ENCODE peak calls at places on chromosomes 12 and 14, in ten cellular contexts. One of them, this sample, is unnamed. For H3K27me3, the result is how much of the 10 kb centered on the place peaks cover.

GRCh38 chr12:43899574-43899973 is 63.7 kb downstream of the TMEM117 start:
- DNase-seq in ovary: no peak
- DNase-seq in fibroblast of lung: no peak
- DNase-seq in WERI-Rb-1: no peak
- DNase-seq in GM12878: no peak
- DNase-seq in cardiac muscle cell: no peak
- DNase-seq in thoracic aorta: no peak
- DNase-seq in psoas muscle: no peak
- DNase-seq in thyroid gland: no peak
- DNase-seq in hepatocyte: no peak
- DNase-seq in this sample: no peak

GRCh38 chr12:91633734-91634357 is 451.2 kb upstream of the DCN start:
- DNase-seq in WERI-Rb-1: no peak
- DNase-seq in hepatocyte: no peak
- DNase-seq in psoas muscle: no peak
- DNase-seq in thoracic aorta: no peak
- DNase-seq in GM12878: no peak
- DNase-seq in ovary: no peak
- DNase-seq in cardiac muscle cell: no peak
- DNase-seq in thyroid gland: no peak
- DNase-seq in fibroblast of lung: no peak
- DNase-seq in this sample: no peak

GRCh38 chr12:65155784-65156183 is 13.6 kb upstream of the LEMD3 start:
- DNase-seq in thyroid gland: no peak
- DNase-seq in ovary: no peak
- DNase-seq in WERI-Rb-1: no peak
- DNase-seq in psoas muscle: no peak
- DNase-seq in cardiac muscle cell: no peak
- DNase-seq in hepatocyte: no peak
- DNase-seq in fibroblast of lung: no peak
- DNase-seq in GM12878: peak
- DNase-seq in thoracic aorta: no peak
- DNase-seq in this sample: peak

GRCh38 chr14:50813544-50813863 is 17.5 kb downstream of the NIN start:
- DNase-seq in WERI-Rb-1: no peak
- DNase-seq in psoas muscle: no peak
- DNase-seq in hepatocyte: no peak
- DNase-seq in thoracic aorta: no peak
- DNase-seq in fibroblast of lung: no peak
- DNase-seq in GM12878: peak
- DNase-seq in thyroid gland: no peak
- DNase-seq in ovary: no peak
- DNase-seq in cardiac muscle cell: no peak
- DNase-seq in this sample: peak

GRCh38 chr14:23008836-23009235 is 1.1 kb downstream of the C14orf93 start:
- DNase-seq in hepatocyte: peak
- DNase-seq in fibroblast of lung: peak
- DNase-seq in cardiac muscle cell: no peak
- DNase-seq in thoracic aorta: no peak
- DNase-seq in thyroid gland: no peak
- DNase-seq in GM12878: no peak
- DNase-seq in WERI-Rb-1: no peak
- DNase-seq in psoas muscle: no peak
- DNase-seq in ovary: no peak
- DNase-seq in this sample: no peak

GRCh38 chr14:61698216-61698980 is 3.1 kb downstream of the HIF1A start:
- DNase-seq in WERI-Rb-1: no peak
- DNase-seq in ovary: no peak
- DNase-seq in fibroblast of lung: no peak
- DNase-seq in thyroid gland: no peak
- DNase-seq in psoas muscle: no peak
- DNase-seq in cardiac muscle cell: peak
- DNase-seq in hepatocyte: no peak
- DNase-seq in GM12878: no peak
- DNase-seq in thoracic aorta: no peak
- DNase-seq in this sample: no peak

GRCh38 chr14:100417466-100417865 is 94.3 kb downstream of the SLC25A47 start:
- DNase-seq in thoracic aorta: no peak
- DNase-seq in ovary: peak
- DNase-seq in GM12878: no peak
- DNase-seq in hepatocyte: peak
- DNase-seq in fibroblast of lung: peak
- DNase-seq in cardiac muscle cell: peak
- DNase-seq in psoas muscle: peak
- DNase-seq in WERI-Rb-1: peak
- DNase-seq in thyroid gland: no peak
- DNase-seq in this sample: no peak

GRCh38 chr14:104739026-104739425 is 13.9 kb upstream of the SIVA1 start:
- DNase-seq in GM12878: no peak
- DNase-seq in hepatocyte: no peak
- DNase-seq in thoracic aorta: no peak
- DNase-seq in ovary: no peak
- DNase-seq in WERI-Rb-1: no peak
- DNase-seq in fibroblast of lung: no peak
- DNase-seq in thyroid gland: no peak
- DNase-seq in psoas muscle: no peak
- DNase-seq in cardiac muscle cell: no peak
- DNase-seq in this sample: no peak

GRCh38 chr12:25187781-25188180 is 7.2 kb downstream of the DNAI7 start:
- DNase-seq in fibroblast of lung: peak
- DNase-seq in GM12878: no peak
- DNase-seq in thoracic aorta: no peak
- DNase-seq in psoas muscle: no peak
- DNase-seq in cardiac muscle cell: no peak
- DNase-seq in ovary: no peak
- DNase-seq in hepatocyte: no peak
- DNase-seq in thyroid gland: no peak
- DNase-seq in WERI-Rb-1: no peak
- DNase-seq in this sample: no peak

GRCh38 chr14:87999282-87999681 is 5.7 kb upstream of the GPR65 start:
- DNase-seq in cardiac muscle cell: no peak
- DNase-seq in thoracic aorta: no peak
- DNase-seq in psoas muscle: no peak
- DNase-seq in WERI-Rb-1: no peak
- DNase-seq in hepatocyte: no peak
- DNase-seq in GM12878: no peak
- DNase-seq in fibroblast of lung: no peak
- DNase-seq in ovary: no peak
- DNase-seq in thyroid gland: no peak
- DNase-seq in this sample: no peak

GRCh38 chr12:119772431-119772830 is 104.5 kb downstream of the PRKAB1 start:
- DNase-seq in thyroid gland: no peak
- DNase-seq in WERI-Rb-1: no peak
- DNase-seq in psoas muscle: no peak
- DNase-seq in thoracic aorta: no peak
- DNase-seq in GM12878: no peak
- DNase-seq in cardiac muscle cell: no peak
- DNase-seq in fibroblast of lung: no peak
- DNase-seq in hepatocyte: no peak
- DNase-seq in ovary: no peak
- DNase-seq in this sample: no peak

DNA sequence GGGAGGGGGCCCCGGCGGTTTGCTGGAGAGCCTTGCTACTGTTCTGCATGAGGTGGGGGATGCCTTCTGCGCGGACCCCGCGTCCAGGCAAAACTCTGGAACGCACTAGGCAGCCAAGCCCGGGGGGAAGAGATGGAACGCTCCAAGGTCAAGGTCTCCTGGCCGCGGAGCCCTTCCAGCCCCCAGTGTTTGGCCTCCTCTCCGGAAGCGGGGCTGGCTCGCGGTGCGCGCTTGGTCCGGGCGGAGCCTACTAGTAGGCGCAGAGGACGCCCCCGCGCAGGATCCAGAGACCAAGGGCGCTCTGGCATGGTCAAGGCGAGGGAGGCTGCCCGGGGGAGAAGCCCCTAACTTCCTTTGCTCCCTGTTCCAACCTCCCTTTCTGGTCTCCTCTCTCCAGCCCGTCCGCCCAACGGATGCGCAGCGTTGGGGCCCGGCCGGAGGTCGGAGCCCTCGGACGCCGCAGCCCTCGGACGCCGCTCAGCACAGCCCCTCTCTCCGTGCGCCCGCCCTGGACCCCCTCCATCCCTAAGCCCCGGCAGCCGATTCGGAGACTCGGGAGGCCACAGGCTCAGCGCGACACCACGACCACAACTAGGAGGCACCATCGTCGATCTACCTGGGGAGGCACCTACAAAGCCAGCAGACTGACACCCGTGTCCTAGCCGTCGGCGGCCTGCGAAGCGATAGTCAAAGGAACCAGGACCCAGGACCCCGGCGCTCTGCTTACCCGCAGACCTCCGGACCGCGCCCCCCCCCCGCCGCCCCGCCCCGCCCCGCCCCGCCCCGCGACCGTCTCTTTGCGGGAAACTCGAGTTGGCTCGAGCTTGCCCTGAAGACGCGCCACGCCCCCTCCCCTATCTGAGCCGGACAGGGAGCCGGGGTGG is 587 bp upstream of the KCNK13 start:
- DNase-seq in thoracic aorta: no peak
- DNase-seq in thyroid gland: peak
- DNase-seq in fibroblast of lung: no peak
- DNase-seq in ovary: no peak
- DNase-seq in psoas muscle: peak
- DNase-seq in hepatocyte: no peak
- DNase-seq in WERI-Rb-1: peak
- DNase-seq in GM12878: no peak
- DNase-seq in cardiac muscle cell: peak
- DNase-seq in this sample: peak
- H3K27me3 ChIP-seq in thoracic aorta: under half
- H3K27me3 ChIP-seq in thyroid gland: under half
- H3K27me3 ChIP-seq in fibroblast of lung: under half
- H3K27me3 ChIP-seq in ovary: under half
- H3K27me3 ChIP-seq in psoas muscle: under half
- H3K27me3 ChIP-seq in hepatocyte: half or more
- H3K27me3 ChIP-seq in WERI-Rb-1: under half
- H3K27me3 ChIP-seq in GM12878: under half
- H3K27me3 ChIP-seq in cardiac muscle cell: half or more
- H3K27me3 ChIP-seq in this sample: under half

DNA sequence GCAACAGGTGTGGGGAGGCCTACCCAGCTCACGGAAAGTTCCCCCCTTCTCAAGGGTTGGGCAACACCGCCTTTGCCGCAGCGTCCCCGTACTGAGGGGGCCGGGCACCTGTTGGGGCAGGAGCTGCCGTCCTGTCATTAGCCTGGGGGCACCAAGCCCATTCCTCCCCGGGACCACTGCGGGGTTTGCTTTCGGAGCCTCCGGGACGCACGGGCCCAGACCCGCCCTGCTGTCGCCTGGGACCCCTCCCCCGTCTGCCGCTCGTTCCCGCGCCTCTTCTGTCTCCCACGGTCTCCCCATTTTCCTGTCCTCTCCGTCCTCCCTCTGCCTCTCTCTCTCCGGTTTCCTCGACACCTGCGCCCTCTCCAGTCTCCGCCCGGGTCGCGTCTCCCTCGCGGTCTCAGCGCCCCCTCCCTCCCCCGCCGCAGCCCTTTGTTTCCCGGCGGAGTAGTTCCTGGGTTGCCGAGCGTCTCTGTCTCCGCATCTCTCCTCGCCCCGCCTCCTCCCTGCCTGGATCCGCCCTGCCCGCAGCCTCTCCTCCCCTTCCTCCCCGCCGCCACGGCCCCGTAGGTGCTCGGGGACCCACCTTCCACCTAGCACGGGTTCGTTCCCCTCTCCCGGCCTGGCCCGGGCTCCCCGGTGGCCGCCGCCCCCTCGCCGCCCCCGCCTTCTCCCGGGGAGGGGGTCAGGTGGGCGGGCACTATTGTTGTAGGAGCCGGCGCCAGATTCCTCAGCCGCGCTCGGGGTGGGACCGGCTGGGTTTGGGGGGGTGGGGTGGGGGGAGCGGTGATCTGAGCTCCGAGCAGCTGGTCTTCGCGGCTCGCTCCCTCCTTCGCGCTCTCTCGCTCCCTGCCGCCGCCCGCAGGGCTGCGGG is at the start of gene CACNB3:
- DNase-seq in fibroblast of lung: peak
- DNase-seq in cardiac muscle cell: peak
- DNase-seq in hepatocyte: peak
- DNase-seq in psoas muscle: peak
- DNase-seq in GM12878: no peak
- DNase-seq in ovary: peak
- DNase-seq in WERI-Rb-1: peak
- DNase-seq in thoracic aorta: no peak
- DNase-seq in thyroid gland: peak
- DNase-seq in this sample: peak
- TF ChIP-seq CTCF in fibroblast of lung: no peak
- TF ChIP-seq CTCF in cardiac muscle cell: no peak
- TF ChIP-seq CTCF in hepatocyte: no peak
- TF ChIP-seq CTCF in psoas muscle: no peak
- TF ChIP-seq CTCF in GM12878: no peak
- TF ChIP-seq CTCF in ovary: no peak
- TF ChIP-seq CTCF in WERI-Rb-1: no peak
- TF ChIP-seq CTCF in thoracic aorta: no peak
- TF ChIP-seq CTCF in thyroid gland: no peak
- TF ChIP-seq CTCF in this sample: no peak

DNA sequence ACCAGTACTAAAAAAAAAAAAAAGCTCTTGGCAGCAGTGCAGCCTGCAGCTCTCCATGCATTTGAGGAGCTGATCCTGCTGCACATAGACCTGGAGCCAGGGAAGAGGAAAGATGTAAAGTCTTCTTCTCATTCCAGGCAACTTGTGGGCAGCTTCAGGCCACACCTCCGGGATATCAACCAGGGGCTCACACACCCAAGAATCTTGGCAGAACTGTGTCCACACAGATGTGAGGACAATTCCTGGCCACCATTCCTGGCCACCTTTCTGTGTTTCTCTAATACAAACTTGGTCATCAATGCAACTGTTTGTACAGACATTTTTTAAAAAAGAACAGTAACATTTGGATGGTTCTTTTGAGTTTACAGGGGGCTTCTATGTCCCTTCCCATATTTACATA is 72.7 kb downstream of the TMEM132C start:
- DNase-seq in thyroid gland: no peak
- DNase-seq in fibroblast of lung: no peak
- DNase-seq in thoracic aorta: no peak
- DNase-seq in WERI-Rb-1: no peak
- DNase-seq in hepatocyte: no peak
- DNase-seq in GM12878: no peak
- DNase-seq in cardiac muscle cell: no peak
- DNase-seq in psoas muscle: no peak
- DNase-seq in ovary: no peak
- DNase-seq in this sample: no peak
- H3K4me3 ChIP-seq in thyroid gland: no peak
- H3K4me3 ChIP-seq in fibroblast of lung: no peak
- H3K4me3 ChIP-seq in thoracic aorta: no peak
- H3K4me3 ChIP-seq in WERI-Rb-1: peak
- H3K4me3 ChIP-seq in hepatocyte: no peak
- H3K4me3 ChIP-seq in GM12878: no peak
- H3K4me3 ChIP-seq in cardiac muscle cell: no peak
- H3K4me3 ChIP-seq in psoas muscle: no peak
- H3K4me3 ChIP-seq in ovary: no peak
- H3K4me3 ChIP-seq in this sample: no peak

GRCh38 chr14:69814397-69814796 is 17.4 kb upstream of the SLC10A1 start:
- DNase-seq in hepatocyte: no peak
- DNase-seq in fibroblast of lung: no peak
- DNase-seq in GM12878: no peak
- DNase-seq in psoas muscle: no peak
- DNase-seq in WERI-Rb-1: no peak
- DNase-seq in cardiac muscle cell: no peak
- DNase-seq in thoracic aorta: no peak
- DNase-seq in thyroid gland: no peak
- DNase-seq in ovary: no peak
- DNase-seq in this sample: no peak
- H3K27me3 ChIP-seq in hepatocyte: under half
- H3K27me3 ChIP-seq in fibroblast of lung: under half
- H3K27me3 ChIP-seq in GM12878: under half
- H3K27me3 ChIP-seq in psoas muscle: under half
- H3K27me3 ChIP-seq in WERI-Rb-1: under half
- H3K27me3 ChIP-seq in cardiac muscle cell: under half
- H3K27me3 ChIP-seq in thoracic aorta: under half
- H3K27me3 ChIP-seq in thyroid gland: under half
- H3K27me3 ChIP-seq in ovary: under half
- H3K27me3 ChIP-seq in this sample: under half

GRCh38 chr14:69299286-69300035 is 39.5 kb downstream of the GALNT16 start:
- DNase-seq in cardiac muscle cell: no peak
- DNase-seq in hepatocyte: no peak
- DNase-seq in thoracic aorta: no peak
- DNase-seq in WERI-Rb-1: no peak
- DNase-seq in thyroid gland: no peak
- DNase-seq in ovary: no peak
- DNase-seq in psoas muscle: no peak
- DNase-seq in fibroblast of lung: no peak
- DNase-seq in GM12878: no peak
- DNase-seq in this sample: no peak
- TF ChIP-seq CTCF in cardiac muscle cell: peak
- TF ChIP-seq CTCF in hepatocyte: no peak
- TF ChIP-seq CTCF in thoracic aorta: no peak
- TF ChIP-seq CTCF in WERI-Rb-1: peak
- TF ChIP-seq CTCF in thyroid gland: no peak
- TF ChIP-seq CTCF in ovary: no peak
- TF ChIP-seq CTCF in psoas muscle: no peak
- TF ChIP-seq CTCF in fibroblast of lung: no peak
- TF ChIP-seq CTCF in GM12878: peak
- TF ChIP-seq CTCF in this sample: peak